ENCODE peak calls at places on chromosomes 12 and 14, in eight cellular contexts. L is sigmoid colon, Z is suprapubic skin, A is esophagus muscularis mucosa, H is A549, B is stomach, S is transverse colon, I is K562. K is an unnamed sample. For H3K4me1, the result is how much of the 10 kb centered on the place peaks cover.

GRCh38 chr14:43900173-43900655 is 606.9 kb downstream of the FSCB start:
- DNase-seq in L (no peak), Z (no peak), A (no peak), H (peak), B (no peak), S (no peak), I (no peak), K (no peak)

GRCh38 chr12:113766880-113767878 is 198.9 kb downstream of the RBM19 start:
- DNase-seq in L (no peak), Z (no peak), A (no peak), H (peak), B (no peak), S (no peak), I (no peak), K (no peak)

GRCh38 chr12:89345830-89346740 is 6.2 kb downstream of the DUSP6 start:
- DNase-seq in L (peak), Z (peak), A (no peak), H (no peak), B (peak), S (peak), I (no peak), K (no peak)

GRCh38 chr12:94710933-94711332 is 60.6 kb upstream of the TMCC3 start:
- DNase-seq in L (no peak), Z (no peak), A (no peak), H (peak), B (no peak), S (peak), I (peak), K (no peak)

GRCh38 chr12:28089363-28089762 is 100.9 kb upstream of the CCDC91 start:
- DNase-seq in L (no peak), Z (no peak), A (no peak), H (peak), B (no peak), S (no peak), I (no peak), K (no peak)

GRCh38 chr12:77062846-77063461 is 2.4 kb downstream of the E2F7 start:
- DNase-seq in L (no peak), Z (no peak), A (no peak), H (no peak), B (peak), S (no peak), I (no peak), K (no peak)

GRCh38 chr12:107822356-107822755 is 47.9 kb downstream of the ASCL4 start:
- DNase-seq in L (no peak), Z (no peak), A (no peak), H (no peak), B (no peak), S (no peak), I (no peak), K (no peak)

GRCh38 chr14:89828473-89829200 is 125.9 kb downstream of the EFCAB11 start:
- DNase-seq in L (no peak), Z (no peak), A (no peak), H (no peak), B (no peak), S (no peak), I (no peak), K (no peak)

GRCh38 chr12:79690156-79690605 is 583 bp downstream of the PAWR start:
- DNase-seq in L (no peak), Z (peak), A (no peak), H (peak), B (peak), S (no peak), I (no peak), K (peak)

GRCh38 chr14:99194136-99194535 is 77.9 kb downstream of the BCL11B start:
- DNase-seq in L (no peak), Z (no peak), A (no peak), H (no peak), B (no peak), S (no peak), I (no peak), K (no peak)

GRCh38 chr12:3042394-3042793 is 34.8 kb upstream of the TSPAN9 start:
- DNase-seq in L (no peak), Z (no peak), A (no peak), H (no peak), B (no peak), S (no peak), I (no peak), K (no peak)

GRCh38 chr14:100802766-100803693 is 22.9 kb upstream of the MEG3 start:
- DNase-seq in L (no peak), Z (no peak), A (no peak), H (no peak), B (no peak), S (no peak), I (no peak), K (no peak)

GRCh38 chr12:49336645-49337584 is at the start of gene C1QL4:
- DNase-seq in L (peak), Z (peak), A (peak), H (peak), B (peak), S (peak), I (peak), K (peak)

GRCh38 chr12:106416273-106416672 is 58.7 kb downstream of the POLR3B start:
- DNase-seq in L (no peak), Z (no peak), A (no peak), H (no peak), B (no peak), S (no peak), I (no peak), K (peak)

GRCh38 chr12:67222302-67222701 is 46.9 kb upstream of the CAND1 start:
- DNase-seq in L (no peak), Z (no peak), A (no peak), H (peak), B (no peak), S (no peak), I (no peak), K (no peak)

GRCh38 chr12:20798561-20798960 is 11.9 kb upstream of the SLCO1B3 start:
- DNase-seq in L (no peak), Z (no peak), A (no peak), H (peak), B (no peak), S (no peak), I (no peak), K (no peak)

GRCh38 chr12:7705846-7706245 is 5.4 kb upstream of the DPPA3 start:
- DNase-seq in L (no peak), Z (no peak), A (no peak), H (no peak), B (no peak), S (no peak), I (no peak), K (no peak)

GRCh38 chr14:38045461-38045860 is 162.2 kb upstream of the SSTR1 start:
- DNase-seq in L (no peak), Z (no peak), A (no peak), H (no peak), B (no peak), S (no peak), I (no peak), K (no peak)

GRCh38 chr14:80784824-80785223 is 156.7 kb downstream of the CEP128 start:
- DNase-seq in L (no peak), Z (no peak), A (no peak), H (peak), B (no peak), S (no peak), I (no peak), K (no peak)

GRCh38 chr14:51310453-51311074 is 70.5 kb downstream of the TMX1 start:
- DNase-seq in L (no peak), Z (no peak), A (peak), H (no peak), B (no peak), S (no peak), I (no peak), K (no peak)

GRCh38 chr12:17278946-17279345 is 673.0 kb upstream of the LMO3 start:
- DNase-seq in L (no peak), Z (no peak), A (no peak), H (no peak), B (no peak), S (no peak), I (no peak), K (no peak)

GRCh38 chr12:87967871-87968270 is 61.3 kb downstream of the C12orf50 start:
- DNase-seq in L (no peak), Z (no peak), A (no peak), H (no peak), B (no peak), S (no peak), I (no peak), K (no peak)
- TF ChIP-seq EP300 in L (no peak), Z (no peak), A (no peak), H (no peak), B (no peak), S (no peak), I (no peak), K (no peak)

DNA sequence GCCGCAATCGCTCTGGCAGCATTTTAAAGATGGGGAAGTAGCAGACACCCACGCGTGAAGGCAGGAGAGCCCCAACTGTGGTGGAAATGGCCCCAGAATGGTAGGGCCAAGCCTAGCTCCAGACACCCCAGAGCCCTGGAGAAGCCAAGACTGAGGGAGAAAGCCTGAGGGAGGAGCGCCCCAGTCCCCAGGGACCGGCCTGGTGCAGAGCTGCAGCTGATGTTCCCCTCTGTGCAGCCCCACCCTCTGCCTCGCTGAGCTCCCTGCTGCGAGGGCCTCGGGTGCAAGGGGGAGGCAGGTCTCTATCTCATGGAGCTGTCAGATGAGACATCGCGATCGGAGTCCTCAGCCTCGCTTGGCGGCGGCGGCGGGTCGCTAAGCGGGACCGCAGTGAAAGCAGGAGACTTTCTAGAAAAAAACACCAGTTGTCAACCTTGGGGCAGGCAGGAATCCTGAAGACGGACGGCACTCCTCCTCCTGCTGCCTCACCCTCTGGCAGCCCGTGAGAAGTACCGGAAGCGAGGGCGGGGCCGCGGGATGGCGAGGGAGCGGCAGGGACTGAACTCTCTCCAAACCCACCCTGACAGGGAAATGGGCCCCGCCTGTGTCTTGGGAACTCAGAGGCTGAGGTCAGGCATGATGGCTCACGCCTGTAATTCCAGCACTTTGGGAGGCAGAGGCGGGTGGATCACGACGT is 6.0 kb downstream of the GAPDH start:
- DNase-seq in L (peak), Z (peak), A (peak), H (peak), B (peak), S (peak), I (peak), K (peak)
- H3K4me1 ChIP-seq in L (under half), Z (half or more), A (half or more), H (half or more), B (under half), S (half or more), I (half or more), K (under half)

DNA sequence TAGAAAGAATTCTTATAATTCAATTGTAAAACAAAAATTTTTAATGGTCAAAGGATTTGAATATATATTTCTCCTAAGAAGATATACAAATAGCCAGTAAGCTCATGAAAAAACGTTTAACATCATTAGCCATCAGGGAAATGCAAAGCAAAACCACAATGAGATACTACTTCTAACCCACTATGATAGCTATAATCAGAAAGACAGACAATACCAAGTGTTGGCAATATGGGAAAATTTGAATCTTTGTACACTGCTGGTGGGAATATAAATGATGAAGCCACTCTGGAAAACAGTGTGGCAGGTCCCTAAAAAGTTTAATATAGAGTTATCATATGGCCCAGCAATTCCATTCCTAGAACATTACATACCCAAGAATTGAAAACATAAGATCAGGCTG is 25.4 kb downstream of the RALGAPA1 start:
- DNase-seq in L (no peak), Z (no peak), A (no peak), H (no peak), B (no peak), S (no peak), I (no peak), K (no peak)
- TF ChIP-seq EP300 in L (no peak), Z (no peak), A (no peak), H (no peak), B (no peak), S (no peak), I (no peak), K (no peak)

DNA sequence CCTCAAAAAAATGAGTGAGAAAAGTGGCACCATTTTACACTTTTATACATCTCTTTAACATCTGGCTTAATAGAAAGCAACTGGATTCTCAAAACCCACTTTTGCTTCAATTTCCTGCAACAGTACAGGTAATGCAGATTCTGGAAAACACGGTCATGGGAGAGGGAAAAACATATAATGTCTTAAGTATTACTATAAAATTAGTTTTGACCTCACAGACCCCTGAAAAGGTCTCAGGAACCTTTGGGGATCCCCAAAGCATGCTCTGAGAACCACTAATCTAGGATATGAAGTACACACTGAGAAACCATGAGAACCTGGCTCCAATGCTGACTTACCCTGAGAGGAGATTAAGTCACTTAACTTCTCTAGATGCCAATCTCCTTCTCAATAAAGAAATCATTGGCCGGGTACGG is 64.7 kb downstream of the PPP2R5E start:
- DNase-seq in L (no peak), Z (no peak), A (no peak), H (no peak), B (no peak), S (no peak), I (no peak), K (no peak)
- H3K4me1 ChIP-seq in L (under half), Z (under half), A (half or more), H (half or more), B (under half), S (under half), I (under half), K (under half)

DNA sequence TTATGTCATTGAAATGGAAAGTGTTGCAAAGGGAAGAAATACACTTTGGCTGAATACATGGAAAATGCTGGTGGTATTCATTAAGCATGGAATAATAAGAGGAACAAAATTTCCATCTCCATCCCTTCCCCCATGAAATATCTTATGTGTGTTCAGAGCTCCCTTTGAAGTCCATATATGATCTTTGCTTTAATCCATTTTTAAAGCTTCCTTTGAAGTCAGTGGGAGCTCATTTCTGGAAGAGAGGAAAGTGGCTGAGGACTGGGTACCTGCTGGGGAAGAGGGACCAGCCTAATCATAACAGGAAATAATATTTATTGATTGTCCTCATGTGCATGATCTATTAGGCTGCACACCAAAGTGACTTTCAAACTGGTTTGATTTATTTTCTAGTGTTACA is 49.2 kb downstream of the AKAP6 start:
- DNase-seq in L (no peak), Z (no peak), A (no peak), H (no peak), B (no peak), S (no peak), I (no peak), K (no peak)
- TF ChIP-seq EP300 in L (no peak), Z (no peak), A (no peak), H (no peak), B (no peak), S (no peak), I (no peak), K (no peak)

DNA sequence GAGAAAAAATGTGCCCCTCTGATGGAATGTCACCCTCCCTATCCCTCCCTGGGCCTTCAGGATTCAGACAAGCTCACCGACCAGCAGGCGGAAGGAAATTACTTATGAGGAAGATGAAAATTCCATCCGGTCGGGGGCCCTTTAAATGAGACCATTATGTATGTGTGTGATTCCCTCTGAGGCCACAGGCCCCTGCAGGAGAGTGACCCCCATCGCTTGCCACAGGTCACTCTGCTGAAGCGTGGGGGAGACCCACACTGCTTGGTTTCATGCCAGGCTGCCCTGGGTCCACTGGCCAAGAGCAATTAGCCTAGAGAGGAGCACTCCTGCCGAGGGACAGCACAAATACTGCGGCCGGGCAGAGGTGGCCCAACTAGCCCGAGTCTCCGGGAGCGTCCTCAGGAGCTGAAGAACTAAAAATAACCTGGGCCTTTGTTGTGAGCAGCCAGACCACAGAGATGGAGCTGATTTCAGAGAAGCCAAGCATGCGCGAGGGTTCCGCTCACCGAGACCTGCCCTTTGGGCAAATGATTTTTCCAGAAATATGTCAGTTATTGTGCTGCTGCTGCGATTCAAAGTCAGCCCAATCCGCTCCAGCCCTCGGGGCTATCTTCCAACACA is 276.4 kb downstream of the DPF3 start:
- DNase-seq in L (no peak), Z (no peak), A (peak), H (no peak), B (no peak), S (no peak), I (no peak), K (peak)
- H3K4me1 ChIP-seq in L (under half), Z (under half), A (under half), H (under half), B (under half), S (under half), I (under half), K (under half)

DNA sequence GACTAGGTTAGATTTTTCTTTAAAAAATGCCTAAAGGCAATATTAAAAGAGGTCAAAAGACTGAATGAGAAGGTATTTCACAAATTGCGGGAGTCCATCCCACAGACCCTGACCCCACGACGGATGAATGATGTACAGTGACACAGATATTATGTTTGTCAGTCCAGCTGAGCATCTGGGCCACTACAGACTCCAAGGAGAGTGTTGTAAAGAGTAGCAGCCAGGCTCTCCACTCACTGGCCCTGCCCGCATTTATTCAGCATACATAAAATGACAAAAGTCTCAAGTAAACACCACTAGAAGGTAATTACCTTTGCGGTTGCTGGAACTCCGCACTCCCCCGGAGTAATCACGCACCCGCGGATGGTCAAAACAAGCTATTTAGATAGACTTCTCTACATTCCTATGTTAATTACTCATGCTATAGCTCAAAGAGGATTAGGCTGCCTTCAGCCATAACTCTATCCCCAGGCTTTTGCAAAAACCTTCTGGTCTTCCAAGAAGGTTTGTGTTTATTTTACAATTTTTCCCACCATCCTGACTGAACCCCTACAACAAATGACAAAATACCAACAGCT is 18.8 kb upstream of the STRAP start:
- DNase-seq in L (no peak), Z (no peak), A (no peak), H (no peak), B (no peak), S (no peak), I (no peak), K (no peak)
- TF ChIP-seq EP300 in L (no peak), Z (no peak), A (no peak), H (no peak), B (no peak), S (no peak), I (no peak), K (no peak)

DNA sequence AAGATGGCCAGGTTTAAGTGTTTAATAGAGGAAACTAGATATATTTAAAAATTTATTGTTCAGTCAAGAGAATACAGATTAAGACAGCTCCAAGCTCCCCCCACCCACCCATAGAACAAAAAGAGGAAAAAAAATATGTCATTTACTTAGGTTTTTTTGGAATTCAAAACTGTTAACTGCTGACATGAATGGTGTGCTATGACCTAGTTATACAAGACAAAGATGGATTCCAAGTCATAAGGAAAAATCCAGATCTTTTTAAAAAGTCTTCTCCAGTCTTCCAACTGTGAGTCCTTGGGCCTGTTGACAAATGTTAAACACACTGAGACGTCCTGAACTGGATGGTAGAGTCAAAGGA is 1.3 kb upstream of the SETD1B start:
- DNase-seq in L (no peak), Z (no peak), A (no peak), H (no peak), B (no peak), S (no peak), I (no peak), K (no peak)
- H3K4me1 ChIP-seq in L (under half), Z (under half), A (under half), H (half or more), B (under half), S (under half), I (under half), K (under half)

DNA sequence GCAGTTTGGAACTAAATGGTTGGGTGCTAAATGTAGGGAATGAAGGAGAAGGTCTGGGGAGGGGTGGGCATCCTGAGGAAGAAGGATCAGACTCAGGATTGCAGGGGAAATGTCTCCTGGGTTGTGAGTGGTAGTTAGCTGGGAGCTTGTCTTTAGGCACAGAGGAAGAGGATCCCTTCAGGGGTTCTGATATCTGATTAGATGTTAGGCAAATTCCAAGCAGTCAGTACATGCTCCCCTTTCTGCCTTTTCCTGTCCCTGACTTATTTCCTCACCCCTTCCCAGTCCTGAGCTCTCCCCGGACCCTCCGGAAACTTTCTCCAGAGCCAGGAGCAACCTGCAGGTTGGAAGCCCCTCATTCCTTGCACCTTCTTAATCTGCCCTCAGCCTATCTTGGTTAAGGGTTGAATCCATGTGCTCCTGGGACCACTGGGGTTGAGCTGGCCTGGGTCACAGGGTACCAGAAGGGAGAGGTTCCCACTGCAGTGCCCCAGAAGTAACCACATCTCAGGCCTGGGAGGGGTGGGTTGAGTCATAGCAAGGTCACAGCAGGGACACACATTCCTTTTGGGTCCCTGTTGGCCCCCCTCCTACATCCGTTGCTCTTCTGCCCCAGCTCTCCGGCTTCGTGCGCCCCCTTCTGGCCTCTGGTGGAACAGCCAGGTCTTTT is 1.6 kb downstream of the IGFBP6 start:
- DNase-seq in L (peak), Z (peak), A (peak), H (peak), B (peak), S (peak), I (peak), K (peak)
- TF ChIP-seq EP300 in L (no peak), Z (no peak), A (no peak), H (no peak), B (peak), S (no peak), I (peak), K (peak)